ENCODE peak calls at places on chromosome 12, in nine cellular contexts. U is cardiac muscle cell, G is left lung, T is mammary epithelial cell, C is adrenal gland, W is psoas muscle, X is ovary, I is aorta, Y is SJCRH30. N is an unnamed sample.

GRCh38 chr12:132951649-132952048 is 4.5 kb downstream of the ZNF605 start:
- DNase-seq in X (no peak), U (no peak), T (no peak), Y (no peak), I (no peak), G (no peak), W (no peak), C (no peak), N (no peak)

GRCh38 chr12:57629897-57630471 is 3.0 kb downstream of the B4GALNT1 start:
- DNase-seq in Y (peak; percentile 51), T (no peak), C (no peak), X (no peak), W (peak; percentile 28), G (no peak), U (no peak), I (no peak), N (no peak)

GRCh38 chr12:75704208-75704607 is 192.8 kb upstream of the KRR1 start:
- DNase-seq in W (no peak), Y (no peak), T (no peak), X (no peak), I (no peak), C (no peak), G (no peak), U (no peak), N (no peak)

GRCh38 chr12:114269153-114269552 is 136.8 kb downstream of the TBX5 start:
- DNase-seq in W (no peak), T (peak; percentile 13), X (no peak), G (no peak), U (no peak), C (no peak), I (no peak), Y (peak; percentile 16), N (no peak)

GRCh38 chr12:110135012-110135411 is 10.9 kb downstream of the IFT81 start:
- DNase-seq in C (no peak), Y (no peak), X (no peak), I (no peak), G (no peak), T (no peak), W (no peak), U (peak; percentile 8), N (no peak)

GRCh38 chr12:69610126-69610525 is 581 bp downstream of the LRRC10 start:
- DNase-seq in U (no peak), Y (no peak), I (no peak), G (no peak), T (no peak), W (no peak), C (no peak), X (no peak), N (no peak)

GRCh38 chr12:62966990-62967506 is 32.1 kb upstream of the PPM1H start:
- DNase-seq in X (no peak), G (no peak), I (no peak), C (no peak), T (no peak), U (no peak), Y (no peak), W (no peak), N (no peak)

GRCh38 chr12:119593578-119594398 is at the start of gene TMEM233:
- DNase-seq in T (no peak), C (no peak), U (peak; percentile 5), I (peak; percentile 49), Y (peak; percentile 61), W (peak; percentile 94), G (peak; percentile 75), X (no peak), N (no peak)

GRCh38 chr12:2640281-2640680 is 154.5 kb upstream of the FKBP4 start:
- DNase-seq in Y (no peak), U (no peak), X (no peak), C (no peak), T (no peak), G (no peak), I (peak; percentile 69), W (no peak), N (no peak)

GRCh38 chr12:109910969-109911348 is 10.9 kb downstream of the TCHP start:
- DNase-seq in C (no peak), G (peak; percentile 79), I (no peak), X (no peak), W (no peak), Y (peak; percentile 53), U (no peak), T (no peak), N (no peak)

GRCh38 chr12:52860102-52860838 is 11.5 kb upstream of the KRT78 start:
- DNase-seq in C (no peak), T (peak; percentile 88), I (peak; percentile 27), G (peak; percentile 15), X (no peak), Y (no peak), U (no peak), W (no peak), N (no peak)

GRCh38 chr12:23493690-23494101 is 455.8 kb downstream of the SOX5 start:
- DNase-seq in U (no peak), Y (no peak), W (no peak), G (no peak), C (no peak), I (no peak), X (no peak), T (no peak), N (no peak)

GRCh38 chr12:98618952-98619351 is 25.5 kb downstream of the SLC25A3 start:
- DNase-seq in C (no peak), W (no peak), U (no peak), I (no peak), G (no peak), Y (no peak), T (no peak), X (no peak), N (no peak)

GRCh38 chr12:15823360-15824128 is 34.4 kb upstream of the EPS8 start:
- DNase-seq in U (no peak), X (no peak), T (no peak), W (no peak), G (no peak), Y (no peak), I (no peak), C (no peak), N (no peak)

GRCh38 chr12:76455582-76456345 is 103.8 kb downstream of the OSBPL8 start:
- DNase-seq in T (peak; percentile 89), Y (peak; percentile 36), W (no peak), U (peak; percentile 60), C (peak; percentile 14), X (no peak), G (no peak), I (no peak), N (no peak)

GRCh38 chr12:110234197-110235154 is 46.6 kb upstream of the ATP2A2 start:
- DNase-seq in C (no peak), U (no peak), Y (no peak), W (no peak), T (no peak), X (no peak), G (no peak), I (no peak), N (no peak)

GRCh38 chr12:108594960-108595710 is 2.7 kb downstream of the TMEM119 start:
- DNase-seq in T (no peak), C (no peak), X (no peak), W (no peak), I (no peak), U (no peak), Y (no peak), G (no peak), N (no peak)

GRCh38 chr12:119686776-119687175 is 18.8 kb downstream of the PRKAB1 start:
- DNase-seq in C (no peak), T (no peak), X (no peak), Y (no peak), I (no peak), W (no peak), G (no peak), U (no peak), N (no peak)

GRCh38 chr12:64461634-64462414 is 9.9 kb downstream of the TBK1 start:
- DNase-seq in Y (no peak), G (no peak), W (no peak), U (no peak), C (peak; percentile 38), X (no peak), T (peak; percentile 82), I (no peak), N (no peak)

GRCh38 chr12:54020587-54020969 is 7.7 kb upstream of the HOXC6 start:
- DNase-seq in Y (no peak), I (peak; percentile 7), C (no peak), G (no peak), W (peak; percentile 4), T (no peak), U (no peak), X (no peak), N (no peak)
- H3K27ac ChIP-seq in Y (no peak overlapping the region), I (no peak overlapping the region), C (peak overlapping the region; percentile 91), G (no peak overlapping the region), W (peak overlapping the region; percentile 99), T (peak overlapping the region; percentile 65), U (no peak overlapping the region), X (peak overlapping the region; percentile 95), N (no peak overlapping the region)

DNA sequence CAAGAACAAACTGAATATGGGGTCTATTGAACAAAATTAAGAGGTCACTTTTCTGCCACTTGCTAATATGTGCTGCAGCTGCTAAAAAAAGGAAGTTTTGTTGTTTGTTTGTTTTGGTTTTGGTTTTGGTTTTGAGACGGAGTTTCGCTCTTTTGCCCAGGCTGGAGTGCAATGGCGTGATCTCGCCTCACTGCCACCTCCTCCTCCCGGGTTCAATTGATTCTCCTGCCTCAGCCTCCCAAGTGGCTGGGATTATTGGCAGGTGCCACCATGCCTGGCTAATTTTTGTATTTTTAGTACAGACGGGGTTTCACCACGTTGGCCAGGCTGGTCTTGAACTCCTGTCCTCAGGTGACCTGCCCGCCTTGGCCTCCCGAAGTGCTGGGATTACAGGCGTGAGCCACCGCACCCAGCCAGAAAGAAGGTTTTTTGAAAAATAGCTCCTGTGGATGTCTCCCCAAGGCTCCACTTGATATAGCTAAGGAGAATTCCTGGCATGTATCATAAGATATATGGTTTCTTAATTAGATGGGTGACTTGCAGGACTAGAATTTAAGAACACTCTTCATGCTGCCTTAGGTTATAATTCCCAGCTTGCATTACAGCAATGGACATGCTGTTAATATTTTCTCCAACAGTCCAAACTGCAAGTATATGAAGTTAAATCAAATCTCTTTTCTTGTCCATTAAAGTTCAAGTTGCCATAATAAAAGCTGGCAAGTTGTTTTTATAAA is 237.6 kb upstream of the AMIGO2 start:
- DNase-seq in C (no peak), G (no peak), U (no peak), Y (no peak), T (no peak), X (no peak), I (no peak), W (no peak), N (no peak)
- H3K4me1 ChIP-seq in C (no peaks in the 10 kb centered on the region), G (peaks cover 27% of the 10 kb centered on the region), U (no peaks in the 10 kb centered on the region), Y (no peaks in the 10 kb centered on the region), T (no peaks in the 10 kb centered on the region), X (peaks cover 4% of the 10 kb centered on the region), I (no peaks in the 10 kb centered on the region), W (peaks cover 8% of the 10 kb centered on the region), N (peaks cover 11% of the 10 kb centered on the region)

GRCh38 chr12:131003036-131003435 is 49.3 kb downstream of the ADGRD1 start:
- DNase-seq in U (no peak), X (no peak), W (no peak), G (no peak), I (no peak), T (no peak), Y (no peak), C (no peak), N (no peak)
- H3K27ac ChIP-seq in U (peak overlapping the region; percentile 88), X (no peak overlapping the region), W (peak overlapping the region; percentile 73), G (peak overlapping the region; percentile 70), I (no peak overlapping the region), T (no peak overlapping the region), Y (no peak overlapping the region), C (no peak overlapping the region), N (no peak overlapping the region)

DNA sequence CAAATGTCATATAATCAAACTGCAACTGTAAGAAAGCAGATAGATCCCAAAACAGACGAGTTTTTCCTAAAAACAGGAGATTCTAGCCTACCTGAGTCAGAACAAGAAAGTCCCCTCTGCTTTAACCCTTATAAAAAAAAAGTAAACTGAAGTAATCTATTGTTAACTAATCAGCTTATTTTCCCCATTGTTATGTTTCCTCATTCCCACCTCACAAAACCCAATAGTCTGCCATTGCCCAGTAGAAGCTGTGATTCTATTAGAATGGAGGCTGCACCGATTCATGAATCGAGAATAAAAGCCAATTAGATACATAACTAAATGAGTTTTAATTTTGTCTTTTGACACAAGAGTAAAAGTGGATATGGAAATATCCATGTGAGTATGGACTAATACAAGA is 115.4 kb downstream of the MED13L start:
- DNase-seq in X (no peak), W (no peak), Y (no peak), I (no peak), C (no peak), T (no peak), U (no peak), G (no peak), N (no peak)
- H3K4me1 ChIP-seq in X (peaks cover 2% of the 10 kb centered on the region), W (peaks cover 92% of the 10 kb centered on the region), Y (peaks cover 32% of the 10 kb centered on the region), I (peaks cover 9% of the 10 kb centered on the region), C (no peaks in the 10 kb centered on the region), T (peaks cover 26% of the 10 kb centered on the region), U (peaks cover 63% of the 10 kb centered on the region), G (peaks cover 79% of the 10 kb centered on the region), N (peaks cover 88% of the 10 kb centered on the region)